ENCODE peak calls at places on chromosomes 3 and 15, in five cellular contexts. U, V, Q, D and O are unnamed samples.

GRCh38 chr15:68210821-68211655 is 5.9 kb upstream of the CALML4 start:
- DNase-seq in Q (peak), U (peak), V (peak), D (no peak), O (no peak)

GRCh38 chr15:42737529-42738328 is 801 bp upstream of the CDAN1 start:
- DNase-seq in Q (no peak), D (no peak), V (peak), U (no peak), O (no peak)

GRCh38 chr3:78969483-78969882 is 798.3 kb downstream of the ROBO1 start:
- DNase-seq in V (no peak), D (no peak), U (no peak), Q (no peak), O (no peak)

GRCh38 chr3:32842531-32842931 is 24.7 kb downstream of the TRIM71 start:
- DNase-seq in U (peak), V (peak), Q (no peak), D (peak), O (no peak)

GRCh38 chr15:32884136-32884535 is 166.3 kb downstream of the GREM1 start:
- DNase-seq in V (no peak), U (no peak), Q (no peak), D (no peak), O (no peak)

GRCh38 chr3:37955918-37956317 is 34.7 kb upstream of the VILL start:
- DNase-seq in Q (no peak), V (no peak), D (no peak), U (peak), O (no peak)

GRCh38 chr3:41026394-41027177 is 172.7 kb upstream of the CTNNB1 start:
- DNase-seq in U (no peak), V (peak), Q (no peak), D (no peak), O (no peak)

GRCh38 chr3:67176396-67176795 is 178.3 kb downstream of the KBTBD8 start:
- DNase-seq in U (no peak), V (no peak), Q (no peak), D (no peak), O (no peak)

GRCh38 chr3:185645596-185646381 is 59.7 kb downstream of the SENP2 start:
- DNase-seq in U (peak), D (no peak), Q (no peak), V (no peak), O (no peak)